ENCODE peak calls at places on chromosome X, in six cellular contexts. M is NCI-H460; J is COR-L47; O is tibial nerve; E is stimulated activated CD4-positive, alpha-beta T cell treated with anti-CD3 and anti-CD28 coated beads, Interleukin-1b, Interleukin-23, amount 100 ng/mL, for 24 hours; Y is ovary. H is an unnamed sample.

GRCh38 chrX:47452112-47452511 is 30.9 kb downstream of the ZNF41 start:
- DNase-seq in E (no peak), Y (no peak), M (no peak), J (no peak), O (no peak), H (no peak)

GRCh38 chrX:7582191-7582590 is 260.8 kb upstream of the VCX start:
- DNase-seq in Y (no peak), J (peak; percentile 64), E (no peak), O (no peak), M (no peak), H (no peak)

GRCh38 chrX:130155564-130155963 is 10.1 kb downstream of the AIFM1 start:
- DNase-seq in O (no peak), M (no peak), Y (no peak), E (no peak), J (no peak), H (no peak)

GRCh38 chrX:17376381-17377046 is 1.5 kb downstream of the NHS start:
- DNase-seq in Y (peak; percentile 20), O (peak; percentile 13), E (no peak), J (no peak), M (peak; percentile 12), H (no peak)

GRCh38 chrX:111387470-111387869 is 24.5 kb downstream of the DCX start:
- DNase-seq in M (no peak), J (peak; percentile 66), O (no peak), E (no peak), Y (no peak), H (no peak)

GRCh38 chrX:97328853-97329252 is 445.1 kb downstream of the RPA4 start:
- DNase-seq in J (no peak), O (no peak), E (no peak), M (no peak), Y (no peak), H (no peak)

GRCh38 chrX:127726227-127726626 is 326.0 kb downstream of the ACTRT1 start:
- DNase-seq in M (no peak), J (no peak), E (no peak), O (no peak), Y (no peak), H (no peak)

GRCh38 chrX:40175416-40176255 is 77.9 kb upstream of the BCOR start:
- DNase-seq in Y (peak; percentile 69), J (peak; percentile 69), E (peak; percentile 67), O (peak; percentile 63), M (no peak), H (peak; percentile 75)

GRCh38 chrX:16076834-16077233 is 46.5 kb upstream of the GRPR start:
- DNase-seq in E (no peak), J (no peak), Y (no peak), O (no peak), M (no peak), H (no peak)

GRCh38 chrX:155864655-155865054 is 16.5 kb upstream of the VAMP7 start:
- DNase-seq in E (no peak), O (no peak), J (no peak), Y (no peak), M (peak; percentile 40), H (no peak)

GRCh38 chrX:9414416-9414815 is 50.4 kb upstream of the TBL1X start:
- DNase-seq in J (no peak), O (no peak), E (no peak), M (no peak), Y (no peak), H (no peak)

GRCh38 chrX:54891573-54891972 is 29.1 kb upstream of the TRO start:
- DNase-seq in J (no peak), Y (no peak), M (peak; percentile 55), O (peak; percentile 12), E (peak; percentile 4), H (no peak)

GRCh38 chrX:32582729-32583128 is 628.6 kb downstream of the DMD start:
- DNase-seq in Y (no peak), M (no peak), J (no peak), O (no peak), E (no peak), H (no peak)

GRCh38 chrX:40102393-40103381 is 4.9 kb upstream of the BCOR start:
- DNase-seq in M (no peak), Y (no peak), E (no peak), O (no peak), J (no peak), H (no peak)

GRCh38 chrX:150581093-150581775 is 12.8 kb downstream of the MTM1 start:
- DNase-seq in J (no peak), M (no peak), O (no peak), Y (no peak), E (no peak), H (no peak)

GRCh38 chrX:27555514-27555913 is 34.6 kb upstream of the DCAF8L2 start:
- DNase-seq in J (peak; percentile 8), Y (no peak), M (peak; percentile 1), E (no peak), O (no peak), H (no peak)

H was measured in SJSA1.